ENCODE peak calls at places on chromosomes 12 and 14, in eight cellular contexts. I is D721Med, A is hepatocyte, G is progenitor cell of endocrine pancreas, J is adrenal gland, M is heart right ventricle, F is GM10248, L is uterus. N is an unnamed sample.

GRCh38 chr12:113700943-113701342 is 229.3 kb upstream of the LHX5 start:
- DNase-seq in M (no peak), F (no peak), G (no peak), A (peak; percentile 28), L (no peak), I (no peak), J (peak; percentile 61), N (no peak)

GRCh38 chr12:90501412-90501811 is 453.6 kb downstream of the CCER1 start:
- DNase-seq in G (no peak), M (no peak), A (no peak), L (no peak), J (no peak), F (no peak), I (no peak), N (no peak)

GRCh38 chr12:108000111-108000510 is 129.0 kb upstream of the WSCD2 start:
- DNase-seq in G (no peak), M (no peak), J (no peak), A (no peak), I (no peak), F (no peak), L (no peak), N (no peak)

GRCh38 chr14:36829547-36829946 is 167.9 kb downstream of the PAX9 start:
- DNase-seq in J (no peak), L (no peak), I (no peak), M (no peak), F (no peak), G (no peak), A (no peak), N (no peak)

GRCh38 chr14:20690848-20691640 is 2.5 kb downstream of the ANG start:
- DNase-seq in L (peak; percentile 51), J (peak; percentile 64), I (peak; percentile 52), A (peak; percentile 82), F (peak; percentile 69), M (peak; percentile 57), G (peak; percentile 22), N (peak; percentile 70)

GRCh38 chr14:91801358-91801757 is 66.0 kb downstream of the TC2N start:
- DNase-seq in A (no peak), G (no peak), L (no peak), J (no peak), F (no peak), I (no peak), M (no peak), N (no peak)

GRCh38 chr12:27193854-27194544 is 50.1 kb upstream of the STK38L start:
- DNase-seq in J (no peak), I (no peak), A (peak; percentile 38), G (no peak), L (peak; percentile 70), M (peak; percentile 63), F (no peak), N (no peak)

GRCh38 chr12:27766587-27766986 is 13.4 kb upstream of the KLHL42 start:
- DNase-seq in I (no peak), M (no peak), A (no peak), J (no peak), F (no peak), L (no peak), G (no peak), N (no peak)

GRCh38 chr12:123916729-123917128 is 55.9 kb downstream of the CCDC92 start:
- DNase-seq in J (no peak), F (no peak), A (no peak), L (no peak), G (no peak), I (no peak), M (no peak), N (no peak)

GRCh38 chr12:77001181-77001758 is 64.1 kb downstream of the E2F7 start:
- DNase-seq in I (no peak), F (no peak), L (no peak), M (no peak), A (no peak), G (no peak), J (no peak), N (peak; percentile 21)

GRCh38 chr12:124486346-124486963 is 81.0 kb downstream of the NCOR2 start:
- DNase-seq in J (no peak), F (no peak), I (no peak), L (no peak), M (no peak), G (no peak), A (no peak), N (peak; percentile 60)

GRCh38 chr14:34496007-34496678 is 34.1 kb upstream of the SPTSSA start:
- DNase-seq in F (no peak), J (peak; percentile 23), A (no peak), M (peak; percentile 20), G (no peak), I (no peak), L (peak; percentile 52), N (peak; percentile 15)

GRCh38 chr12:92726865-92727264 is 24.1 kb downstream of the PLEKHG7 start:
- DNase-seq in J (no peak), L (no peak), M (no peak), F (no peak), G (no peak), A (no peak), I (no peak), N (no peak)

GRCh38 chr12:51395283-51396230 is 4.4 kb upstream of the GALNT6 start:
- DNase-seq in J (no peak), F (peak; percentile 60), L (no peak), I (no peak), M (no peak), G (no peak), A (no peak), N (no peak)

GRCh38 chr12:41745593-41745992 is 399.1 kb downstream of the GXYLT1 start:
- DNase-seq in F (no peak), I (no peak), G (no peak), A (no peak), J (no peak), L (no peak), M (no peak), N (no peak)

GRCh38 chr14:31263485-31264133 is 56.0 kb upstream of the HECTD1 start:
- DNase-seq in A (peak; percentile 75), M (peak; percentile 17), L (peak; percentile 41), F (no peak), G (no peak), I (no peak), J (peak; percentile 76), N (peak; percentile 46)

GRCh38 chr14:73754911-73755360 is 40.8 kb upstream of the PNMA1 start:
- DNase-seq in A (peak; percentile 65), M (peak; percentile 44), G (no peak), I (peak; percentile 74), L (no peak), J (peak; percentile 44), F (no peak), N (peak; percentile 70)

GRCh38 chr12:100752841-100753240 is 41.7 kb upstream of the ANO4 start:
- DNase-seq in G (no peak), M (no peak), F (no peak), L (no peak), I (no peak), J (no peak), A (no peak), N (no peak)

GRCh38 chr14:76917759-76918175 is 91.6 kb downstream of the LRRC74A start:
- DNase-seq in F (no peak), M (peak; percentile 76), G (no peak), L (peak; percentile 52), J (peak; percentile 89), I (no peak), A (no peak), N (peak; percentile 55)

GRCh38 chr12:91105807-91106206 is 5.5 kb downstream of the LUM start:
- DNase-seq in F (no peak), J (no peak), M (no peak), L (no peak), A (no peak), G (no peak), I (no peak), N (no peak)

GRCh38 chr12:16939871-16940306 is 333.9 kb upstream of the LMO3 start:
- DNase-seq in F (peak; percentile 46), M (no peak), L (no peak), G (no peak), I (no peak), J (peak; percentile 24), A (peak; percentile 78), N (peak; percentile 82)
- TF ChIP-seq CTCF in F (peak; percentile 60), M (no peak), L (no peak), G (peak; percentile 84), I (peak; percentile 62), J (peak; percentile 37), A (peak; percentile 76), N (peak; percentile 79)

GRCh38 chr12:80602455-80602854 is 105.0 kb upstream of the MYF6 start:
- DNase-seq in J (no peak), I (no peak), G (no peak), M (no peak), F (no peak), A (no peak), L (no peak), N (no peak)

GRCh38 chr12:80607361-80608135 is 99.9 kb upstream of the MYF6 start:
- DNase-seq in F (no peak), J (no peak), I (no peak), A (no peak), G (no peak), M (no peak), L (no peak), N (no peak)
- TF ChIP-seq CTCF in F (no peak), J (no peak), I (no peak), A (no peak), G (peak; percentile 44), M (no peak), L (no peak), N (no peak)

GRCh38 chr14:24429395-24430142 is at the start of the genes CBLN3 and KHNYN:
- DNase-seq in A (peak; percentile 96), M (peak; percentile 93), G (peak; percentile 67), J (peak; percentile 95), I (peak; percentile 96), F (peak; percentile 97), L (peak; percentile 94), N (peak; percentile 94)

GRCh38 chr14:24430682-24431568 is 1.2 kb downstream of the KHNYN start:
- DNase-seq in M (no peak), F (peak; percentile 77), A (peak; percentile 64), I (no peak), L (peak; percentile 18), G (no peak), J (peak; percentile 74), N (peak; percentile 74)

GRCh38 chr14:24430143-24430681 is 458 bp downstream of the KHNYN start:
- DNase-seq in L (peak; percentile 77), G (peak; percentile 63), M (peak; percentile 86), A (peak; percentile 90), I (peak; percentile 61), J (peak; percentile 87), F (peak; percentile 84), N (peak; percentile 87)

GRCh38 chr14:24432259-24433131 is 2.7 kb downstream of the KHNYN start:
- DNase-seq in F (no peak), A (no peak), J (no peak), L (peak; percentile 30), I (peak; percentile 1), M (no peak), G (no peak), N (no peak)

GRCh38 chr14:24431569-24432258 is 2.0 kb downstream of the KHNYN start:
- DNase-seq in A (peak; percentile 96), J (peak; percentile 95), I (peak; percentile 91), G (peak; percentile 79), L (peak; percentile 88), M (peak; percentile 92), F (peak; percentile 90), N (peak; percentile 93)
- TF ChIP-seq CTCF in A (peak; percentile 94), J (peak; percentile 91), I (peak; percentile 97), G (peak; percentile 92), L (peak; percentile 90), M (peak; percentile 94), F (peak; percentile 96), N (peak; percentile 76)

DNA sequence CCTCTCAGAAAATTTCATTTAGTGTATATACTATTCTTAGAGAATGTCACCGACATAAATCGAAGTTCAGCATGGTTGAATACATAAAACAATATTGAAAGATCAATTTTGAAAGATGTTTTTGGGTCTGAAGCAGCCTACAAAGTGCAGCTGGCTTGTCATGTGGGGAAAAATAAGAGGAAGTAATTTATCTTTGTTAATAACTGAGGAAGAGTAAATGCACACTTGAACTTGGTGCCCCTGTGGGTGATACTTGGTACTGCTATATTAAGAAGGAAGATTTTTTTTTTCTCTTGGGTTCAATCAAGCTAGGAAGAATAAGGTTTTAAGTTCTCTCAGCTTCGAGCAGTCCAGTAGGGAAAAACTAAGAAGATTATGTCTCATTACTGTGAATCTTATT is 661.3 kb downstream of the RPL10L start:
- DNase-seq in I (no peak), G (no peak), M (no peak), A (no peak), L (no peak), J (no peak), F (no peak), N (no peak)
- TF ChIP-seq CTCF in I (peak; percentile 1), G (peak; percentile 48), M (no peak), A (peak; percentile 12), L (no peak), J (peak; percentile 11), F (no peak), N (no peak)

N was measured in testis.